ENCODE peak calls at places on chromosomes 13 and 19, in five cellular contexts. A is CD8-positive, alpha-beta memory T cell; L is cardiac muscle cell; S is head of caudate nucleus; E is ovary. D is an unnamed sample.

GRCh38 chr13:99360696-99361095 is 53.5 kb upstream of the GPR183 start:
- DNase-seq in A (no peak), L (no peak), S (no peak), E (no peak), D (no peak)

GRCh38 chr13:95607363-95607762 is 37.1 kb downstream of the DZIP1 start:
- DNase-seq in A (no peak), L (no peak), S (no peak), E (no peak), D (no peak)

GRCh38 chr13:109206616-109207015 is 577.2 kb downstream of the MYO16 start:
- DNase-seq in A (no peak), L (no peak), S (no peak), E (no peak), D (no peak)

GRCh38 chr13:19596960-19597361 is 35.6 kb upstream of the TPTE2 start:
- DNase-seq in A (no peak), L (no peak), S (no peak), E (no peak), D (no peak)

GRCh38 chr19:3458595-3459284 is 21.6 kb downstream of the SMIM24 start:
- DNase-seq in A (no peak), L (peak; percentile 54), S (no peak), E (peak; percentile 87), D (no peak)

GRCh38 chr19:16470911-16471811 is 609 bp downstream of the EPS15L1 start:
- DNase-seq in A (no peak), L (no peak), S (no peak), E (no peak), D (no peak)

GRCh38 chr13:46756977-46757376 is 40.0 kb downstream of the ESD start:
- DNase-seq in A (no peak), L (no peak), S (no peak), E (no peak), D (no peak)

GRCh38 chr13:97005631-97006262 is 11.5 kb upstream of the OXGR1 start:
- DNase-seq in A (no peak), L (no peak), S (no peak), E (no peak), D (no peak)

GRCh38 chr19:1269478-1270167 is 491 bp downstream of the CIRBP start:
- DNase-seq in A (peak; percentile 86), L (peak; percentile 88), S (peak; percentile 72), E (peak; percentile 93), D (peak; percentile 46)

GRCh38 chr19:56750658-56751057 is 79.1 kb upstream of the ZNF835 start:
- DNase-seq in A (no peak), L (no peak), S (no peak), E (no peak), D (no peak)

GRCh38 chr13:98520674-98521449 is 56.0 kb downstream of the STK24 start:
- DNase-seq in A (no peak), L (no peak), S (no peak), E (no peak), D (no peak)

GRCh38 chr13:113598481-113598880 is 13.9 kb downstream of the TFDP1 start:
- DNase-seq in A (no peak), L (no peak), S (no peak), E (peak; percentile 6), D (no peak)

GRCh38 chr13:49060698-49061387 is 85.1 kb downstream of the FNDC3A start:
- DNase-seq in A (no peak), L (no peak), S (no peak), E (no peak), D (no peak)

GRCh38 chr13:59356607-59357006 is 807.1 kb downstream of the DIAPH3 start:
- DNase-seq in A (no peak), L (no peak), S (no peak), E (peak; percentile 26), D (no peak)

GRCh38 chr13:46810440-46810839 is 13.5 kb upstream of the ESD start:
- DNase-seq in A (no peak), L (no peak), S (no peak), E (no peak), D (no peak)

GRCh38 chr19:33410915-33411401 is 37.4 kb downstream of the CEBPG start:
- DNase-seq in A (no peak), L (no peak), S (no peak), E (no peak), D (no peak)

GRCh38 chr19:55333870-55334269 is 5.8 kb upstream of the KMT5C start:
- DNase-seq in A (no peak), L (no peak), S (no peak), E (no peak), D (no peak)

GRCh38 chr19:48676887-48677286 is 4.1 kb upstream of the NTN5 start:
- DNase-seq in A (no peak), L (no peak), S (no peak), E (no peak), D (no peak)

D was measured in NCI-H526 treated with DMSO at 0.1 percent for 48 hours.